ENCODE peak calls at places on chromosomes 7 and 10, in seven cellular contexts. G, B, J, H, L, C and U are unnamed samples. For H3K27me3, the result is how much of the 10 kb centered on the place peaks cover.

GRCh38 chr7:74672343-74672915 is 14.9 kb downstream of the GTF2I start:
- DNase-seq in G (no peak), B (no peak), J (no peak), H (no peak), L (no peak), C (no peak), U (no peak)

GRCh38 chr10:87915989-87916388 is 52.6 kb downstream of the PTEN start:
- DNase-seq in G (no peak), B (no peak), J (peak), H (no peak), L (no peak), C (no peak), U (no peak)

GRCh38 chr10:89184638-89185037 is 22.5 kb downstream of the CH25H start:
- DNase-seq in G (no peak), B (no peak), J (no peak), H (no peak), L (no peak), C (no peak), U (no peak)

GRCh38 chr10:110414563-110415309 is 83.0 kb upstream of the DUSP5 start:
- DNase-seq in G (peak), B (peak), J (no peak), H (no peak), L (peak), C (peak), U (no peak)

GRCh38 chr7:63041786-63042185 is 956.9 kb upstream of the ZNF722 start:
- DNase-seq in G (no peak), B (no peak), J (no peak), H (no peak), L (no peak), C (no peak), U (no peak)

GRCh38 chr10:133214468-133215410 is 15.3 kb upstream of the UTF1 start:
- DNase-seq in G (no peak), B (no peak), J (no peak), H (no peak), L (no peak), C (no peak), U (no peak)

GRCh38 chr10:77866598-77866997 is 60.0 kb downstream of the DLG5 start:
- DNase-seq in G (no peak), B (no peak), J (no peak), H (no peak), L (no peak), C (no peak), U (no peak)

GRCh38 chr7:142785841-142786250 is 15.1 kb downstream of the PRSS2 start:
- DNase-seq in G (peak), B (no peak), J (no peak), H (no peak), L (peak), C (no peak), U (no peak)

GRCh38 chr10:61623101-61623500 is 39.6 kb upstream of the CABCOCO1 start:
- DNase-seq in G (no peak), B (no peak), J (no peak), H (no peak), L (no peak), C (no peak), U (no peak)

GRCh38 chr7:29284586-29285450 is 90.2 kb downstream of the CHN2 start:
- DNase-seq in G (no peak), B (no peak), J (no peak), H (no peak), L (no peak), C (no peak), U (no peak)

GRCh38 chr10:60911216-60911615 is 32.8 kb downstream of the RHOBTB1 start:
- DNase-seq in G (no peak), B (no peak), J (no peak), H (no peak), L (no peak), C (no peak), U (no peak)

DNA sequence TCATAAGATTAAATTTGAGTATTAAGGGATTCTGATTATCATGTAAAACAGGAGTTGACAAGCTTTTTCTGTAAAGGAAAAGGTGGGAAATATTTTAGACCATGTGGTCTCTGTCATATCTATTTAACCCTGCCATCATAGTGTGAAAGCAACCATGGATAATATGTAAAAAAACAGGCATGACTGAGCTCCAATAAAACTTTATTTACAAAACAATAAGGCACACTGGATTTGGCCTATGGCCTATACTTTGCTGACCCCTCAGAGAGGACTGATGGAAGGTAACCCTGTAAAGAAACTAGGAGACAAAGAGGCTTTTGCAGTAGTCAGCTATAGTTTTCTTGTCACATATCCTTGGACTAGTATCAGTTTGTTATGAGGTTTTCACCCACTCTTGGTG is 130.5 kb upstream of the CDK13 start:
- DNase-seq in G (no peak), B (no peak), J (no peak), H (no peak), L (no peak), C (no peak), U (no peak)
- H3K27me3 ChIP-seq in G (under half), B (half or more), J (under half), H (under half), L (under half), C (half or more), U (under half)

GRCh38 chr7:155425011-155425340 is 33.0 kb upstream of the EN2 start:
- DNase-seq in G (no peak), B (no peak), J (no peak), H (no peak), L (no peak), C (no peak), U (no peak)

GRCh38 chr7:155425946-155426345 is 32.0 kb upstream of the EN2 start:
- DNase-seq in G (no peak), B (no peak), J (no peak), H (no peak), L (peak), C (no peak), U (no peak)

GRCh38 chr7:155423337-155424285 is 34.3 kb upstream of the EN2 start:
- DNase-seq in G (no peak), B (no peak), J (no peak), H (no peak), L (peak), C (no peak), U (no peak)

GRCh38 chr7:155422599-155423336 is 35.2 kb upstream of the EN2 start:
- DNase-seq in G (no peak), B (no peak), J (no peak), H (no peak), L (peak), C (no peak), U (no peak)

GRCh38 chr7:155424301-155425010 is 33.5 kb upstream of the EN2 start:
- DNase-seq in G (no peak), B (no peak), J (no peak), H (no peak), L (peak), C (no peak), U (no peak)
- H3K4me3 ChIP-seq in G (no peak), B (no peak), J (no peak), H (no peak), L (no peak), C (no peak), U (no peak)

GRCh38 chr7:105478606-105479005 is 43.5 kb downstream of the PUS7 start:
- DNase-seq in G (no peak), B (no peak), J (no peak), H (no peak), L (no peak), C (no peak), U (no peak)

GRCh38 chr7:105470090-105470489 is 52.0 kb downstream of the PUS7 start:
- DNase-seq in G (no peak), B (no peak), J (no peak), H (no peak), L (no peak), C (no peak), U (no peak)

GRCh38 chr7:105477908-105478307 is 44.2 kb downstream of the PUS7 start:
- DNase-seq in G (no peak), B (no peak), J (no peak), H (no peak), L (no peak), C (no peak), U (no peak)

GRCh38 chr7:105473163-105473562 is 48.9 kb downstream of the PUS7 start:
- DNase-seq in G (no peak), B (no peak), J (peak), H (no peak), L (no peak), C (no peak), U (peak)

GRCh38 chr7:105474045-105474444 is 48.0 kb downstream of the PUS7 start:
- DNase-seq in G (no peak), B (no peak), J (no peak), H (no peak), L (no peak), C (no peak), U (no peak)
- H3K27me3 ChIP-seq in G (under half), B (under half), J (under half), H (under half), L (under half), C (under half), U (under half)

GRCh38 chr7:96188623-96188991 is 133.3 kb downstream of the SLC25A13 start:
- DNase-seq in G (no peak), B (no peak), J (no peak), H (no peak), L (no peak), C (no peak), U (no peak)
- H3K4me3 ChIP-seq in G (no peak), B (peak), J (no peak), H (no peak), L (no peak), C (no peak), U (no peak)

GRCh38 chr7:7242899-7243298 is 60.6 kb downstream of the C1GALT1 start:
- DNase-seq in G (no peak), B (no peak), J (no peak), H (no peak), L (no peak), C (no peak), U (no peak)
- H3K27me3 ChIP-seq in G (under half), B (under half), J (under half), H (under half), L (under half), C (under half), U (under half)

GRCh38 chr10:93421426-93421825 is 60.7 kb downstream of the MYOF start:
- DNase-seq in G (no peak), B (no peak), J (no peak), H (no peak), L (no peak), C (no peak), U (no peak)

GRCh38 chr10:93420091-93420490 is 62.0 kb downstream of the MYOF start:
- DNase-seq in G (no peak), B (no peak), J (no peak), H (no peak), L (no peak), C (no peak), U (no peak)

GRCh38 chr10:93431361-93431760 is 50.8 kb downstream of the MYOF start:
- DNase-seq in G (no peak), B (no peak), J (no peak), H (no peak), L (no peak), C (no peak), U (no peak)

GRCh38 chr10:93422121-93422520 is 60.0 kb downstream of the MYOF start:
- DNase-seq in G (no peak), B (no peak), J (no peak), H (no peak), L (no peak), C (no peak), U (no peak)

GRCh38 chr10:93425861-93426260 is 56.3 kb downstream of the MYOF start:
- DNase-seq in G (no peak), B (no peak), J (no peak), H (no peak), L (no peak), C (no peak), U (no peak)
- H3K4me3 ChIP-seq in G (no peak), B (no peak), J (no peak), H (no peak), L (no peak), C (no peak), U (no peak)

GRCh38 chr7:5332579-5332978 is 49.8 kb downstream of the SLC29A4 start:
- DNase-seq in G (no peak), B (no peak), J (no peak), H (no peak), L (no peak), C (no peak), U (no peak)
- H3K27me3 ChIP-seq in G (under half), B (under half), J (under half), H (under half), L (under half), C (under half), U (under half)

GRCh38 chr10:114265392-114266053 is 26.5 kb downstream of the VWA2 start:
- DNase-seq in G (no peak), B (no peak), J (peak), H (no peak), L (no peak), C (peak), U (no peak)
- H3K4me3 ChIP-seq in G (no peak), B (no peak), J (no peak), H (no peak), L (no peak), C (no peak), U (no peak)

GRCh38 chr10:124450010-124450782 is at the start of gene NKX1-2:
- DNase-seq in G (no peak), B (no peak), J (peak), H (no peak), L (no peak), C (no peak), U (no peak)

GRCh38 chr10:124449170-124450009 is 445 bp downstream of the NKX1-2 start:
- DNase-seq in G (no peak), B (no peak), J (peak), H (no peak), L (no peak), C (no peak), U (no peak)

GRCh38 chr10:124448696-124449169 is 1.1 kb downstream of the NKX1-2 start:
- DNase-seq in G (no peak), B (no peak), J (no peak), H (no peak), L (no peak), C (no peak), U (no peak)

GRCh38 chr10:124446830-124447740 is 2.8 kb downstream of the NKX1-2 start:
- DNase-seq in G (no peak), B (no peak), J (no peak), H (no peak), L (no peak), C (no peak), U (no peak)

DNA sequence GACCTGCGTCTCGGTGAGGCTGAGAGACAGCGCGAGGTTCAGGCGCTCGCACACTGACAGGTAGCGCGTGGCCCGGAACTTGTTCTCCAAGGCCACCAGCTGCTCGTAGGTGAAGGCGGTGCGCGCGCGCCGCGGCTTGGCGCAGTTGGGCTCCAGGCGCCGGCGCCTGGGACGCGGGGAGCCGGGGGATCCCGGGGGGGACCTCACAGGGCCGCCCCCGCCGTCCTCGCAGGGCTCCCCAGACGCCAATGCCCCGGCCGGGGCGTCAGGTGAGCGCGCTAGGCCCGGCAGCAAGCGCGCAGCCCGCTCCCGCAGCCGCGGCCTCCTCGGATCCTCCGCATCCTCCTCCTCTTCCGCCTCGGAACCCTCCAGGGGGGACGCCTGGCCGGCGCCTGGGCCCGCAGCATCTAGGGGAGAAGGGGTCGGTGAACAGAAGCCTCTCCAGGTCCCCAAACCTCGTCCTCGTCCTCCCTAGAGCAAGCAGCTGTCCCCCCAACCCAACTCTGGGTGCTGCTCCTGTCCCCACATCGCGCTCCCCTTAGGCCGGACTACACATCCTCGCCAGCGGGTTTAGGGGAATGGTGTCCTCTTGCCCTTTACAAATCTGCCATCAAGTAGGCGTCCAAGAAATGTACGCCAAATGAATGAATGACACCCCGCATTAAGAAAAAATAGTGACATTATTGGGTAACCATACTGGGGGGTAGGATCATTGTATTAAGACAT is 1.9 kb downstream of the NKX1-2 start:
- DNase-seq in G (no peak), B (no peak), J (no peak), H (no peak), L (no peak), C (no peak), U (no peak)
- H3K27me3 ChIP-seq in G (under half), B (half or more), J (under half), H (under half), L (under half), C (half or more), U (half or more)